ENCODE peak calls at places on chromosomes 4 and X, in four cellular contexts. M, F, C and H are unnamed samples.
A peak's percentile ranks its signal among the peaks of the same experiment; 100 is the strongest.

GRCh38 chr4:74932832-74933561 is at the start of gene PARM1:
- DNase-seq in M (peak; percentile 98), F (peak; percentile 92), C (peak; percentile 91), H (peak; percentile 10)

GRCh38 chr4:137471461-137471860 is 60.8 kb downstream of the PCDH18 start:
- DNase-seq in M (no peak), F (no peak), C (no peak), H (no peak)

GRCh38 chr4:101400096-101400495 is 52.8 kb upstream of the PPP3CA start:
- DNase-seq in M (no peak), F (no peak), C (no peak), H (no peak)

GRCh38 chr4:172692701-172693100 is 475.9 kb upstream of the GALNT7 start:
- DNase-seq in M (no peak), F (no peak), C (no peak), H (no peak)

GRCh38 chrX:133923113-133923512 is 62.3 kb downstream of the GPC3 start:
- DNase-seq in M (no peak), F (no peak), C (no peak), H (no peak)

GRCh38 chr4:178633263-178633662 is 1191.0 kb upstream of the AGA start:
- DNase-seq in M (no peak), F (no peak), C (no peak), H (peak; percentile 8)

GRCh38 chrX:38110231-38110630 is 103.9 kb downstream of the SYTL5 start:
- DNase-seq in M (no peak), F (no peak), C (no peak), H (no peak)

GRCh38 chrX:39889704-39890103 is 208.1 kb downstream of the BCOR start:
- DNase-seq in M (no peak), F (no peak), C (no peak), H (no peak)

GRCh38 chr4:7547368-7548040 is 112.8 kb upstream of the PSAPL1 start:
- DNase-seq in M (peak; percentile 36), F (no peak), C (no peak), H (no peak)

GRCh38 chrX:24870143-24870542 is 145.6 kb downstream of the ARX start:
- DNase-seq in M (no peak), F (no peak), C (no peak), H (no peak)

GRCh38 chrX:68826113-68826980 is 2.5 kb upstream of the EFNB1 start:
- DNase-seq in M (no peak), F (peak; percentile 58), C (no peak), H (no peak)

GRCh38 chr4:46820154-46820553 is 88.9 kb downstream of the COX7B2 start:
- DNase-seq in M (no peak), F (no peak), C (no peak), H (no peak)

GRCh38 chrX:6849711-6850415 is 297.6 kb upstream of the STS start:
- DNase-seq in M (no peak), F (no peak), C (no peak), H (no peak)

GRCh38 chr4:137390707-137391106 is 141.6 kb downstream of the PCDH18 start:
- DNase-seq in M (no peak), F (no peak), C (no peak), H (no peak)

GRCh38 chrX:102345916-102346315 is 93.9 kb downstream of the NXF2B start:
- DNase-seq in M (peak; percentile 84), F (peak; percentile 71), C (peak; percentile 69), H (peak; percentile 42)

GRCh38 chrX:149221246-149221645 is 283.9 kb downstream of the IDS start:
- DNase-seq in M (no peak), F (no peak), C (no peak), H (no peak)

GRCh38 chrX:38275615-38276014 is 51.7 kb downstream of the RPGR start:
- DNase-seq in M (no peak), F (no peak), C (no peak), H (no peak)

GRCh38 chrX:150298841-150299551 is 64.1 kb upstream of the MAMLD1 start:
- DNase-seq in M (no peak), F (no peak), C (no peak), H (no peak)